ENCODE peak calls at places on chromosomes 2 and 18, in four cellular contexts. Y is HCT116, J is upper lobe of left lung, K is stomach. Q is an unnamed sample. For H3K4me1, the result is how much of the 10 kb centered on the place peaks cover.

GRCh38 chr2:144510206-144510991 is 9.5 kb downstream of the ZEB2 start:
- DNase-seq in Y (no peak), J (no peak), K (no peak), Q (no peak)

GRCh38 chr18:59517446-59518171 is 158.5 kb upstream of the LMAN1 start:
- DNase-seq in Y (no peak), J (no peak), K (no peak), Q (no peak)

GRCh38 chr2:55133467-55134315 is 83.4 kb upstream of the RTN4 start:
- DNase-seq in Y (no peak), J (no peak), K (peak), Q (no peak)

GRCh38 chr2:31287681-31288080 is 53.7 kb downstream of the EHD3 start:
- DNase-seq in Y (no peak), J (no peak), K (no peak), Q (no peak)

GRCh38 chr2:219060821-219061791 is at the start of gene IHH:
- DNase-seq in Y (no peak), J (peak), K (peak), Q (no peak)

GRCh38 chr2:37795938-37796337 is 124.5 kb upstream of the CDC42EP3 start:
- DNase-seq in Y (no peak), J (no peak), K (no peak), Q (no peak)

GRCh38 chr2:1854747-1855146 is 110.4 kb upstream of the PXDN start:
- DNase-seq in Y (no peak), J (peak), K (no peak), Q (no peak)

GRCh38 chr18:41905786-41906527 is 49.1 kb upstream of the PIK3C3 start:
- DNase-seq in Y (no peak), J (no peak), K (no peak), Q (no peak)

GRCh38 chr2:217835931-217836881 is 166.6 kb downstream of the TNS1 start:
- DNase-seq in Y (no peak), J (peak), K (no peak), Q (peak)

GRCh38 chr2:203928849-203929248 is 7.7 kb upstream of the ICOS start:
- DNase-seq in Y (no peak), J (no peak), K (no peak), Q (no peak)

GRCh38 chr2:24820598-24821432 is 27.6 kb downstream of the CENPO start:
- DNase-seq in Y (no peak), J (no peak), K (peak), Q (no peak)

GRCh38 chr2:11865378-11865777 is 118.9 kb downstream of the LPIN1 start:
- DNase-seq in Y (no peak), J (no peak), K (no peak), Q (no peak)

GRCh38 chr2:190637903-190638618 is 10.8 kb upstream of the NAB1 start:
- DNase-seq in Y (no peak), J (no peak), K (peak), Q (peak)

GRCh38 chr2:3789246-3789645 is 85.9 kb downstream of the DCDC2C start:
- DNase-seq in Y (no peak), J (no peak), K (no peak), Q (no peak)

GRCh38 chr2:231708773-231709635 is 679 bp downstream of the PTMA start:
- DNase-seq in Y (no peak), J (peak), K (peak), Q (peak)

DNA sequence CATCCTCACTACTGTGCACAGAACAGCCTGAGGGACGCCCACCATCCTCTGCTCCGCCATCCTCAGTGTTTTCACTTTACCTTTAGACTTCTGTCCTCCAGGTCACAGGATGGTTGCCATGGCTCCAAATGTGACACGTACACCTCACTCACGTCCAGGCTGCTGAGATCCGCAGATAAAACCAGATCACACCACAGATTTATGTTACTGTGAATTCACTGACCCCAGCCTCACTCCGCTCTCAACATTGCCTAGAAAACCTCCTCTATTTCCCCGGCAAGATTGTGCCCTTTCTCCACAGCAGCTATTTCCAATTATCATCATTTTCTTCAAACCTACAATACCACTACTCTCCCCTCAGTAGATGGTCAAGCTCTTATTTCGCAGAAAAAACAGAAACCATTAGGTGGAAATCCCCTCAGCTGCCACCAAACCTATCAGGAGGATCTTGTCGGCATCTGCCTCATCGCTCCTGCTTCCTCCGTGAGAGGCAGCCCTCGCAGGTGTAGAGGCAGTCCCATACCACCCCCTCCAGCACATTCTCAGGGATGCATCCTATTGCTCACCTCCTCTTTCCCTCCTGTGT is 49.8 kb upstream of the SLC1A4 start:
- DNase-seq in Y (no peak), J (no peak), K (no peak), Q (no peak)
- TF ChIP-seq POLR2A in Y (no peak), J (no peak), K (no peak), Q (no peak)

DNA sequence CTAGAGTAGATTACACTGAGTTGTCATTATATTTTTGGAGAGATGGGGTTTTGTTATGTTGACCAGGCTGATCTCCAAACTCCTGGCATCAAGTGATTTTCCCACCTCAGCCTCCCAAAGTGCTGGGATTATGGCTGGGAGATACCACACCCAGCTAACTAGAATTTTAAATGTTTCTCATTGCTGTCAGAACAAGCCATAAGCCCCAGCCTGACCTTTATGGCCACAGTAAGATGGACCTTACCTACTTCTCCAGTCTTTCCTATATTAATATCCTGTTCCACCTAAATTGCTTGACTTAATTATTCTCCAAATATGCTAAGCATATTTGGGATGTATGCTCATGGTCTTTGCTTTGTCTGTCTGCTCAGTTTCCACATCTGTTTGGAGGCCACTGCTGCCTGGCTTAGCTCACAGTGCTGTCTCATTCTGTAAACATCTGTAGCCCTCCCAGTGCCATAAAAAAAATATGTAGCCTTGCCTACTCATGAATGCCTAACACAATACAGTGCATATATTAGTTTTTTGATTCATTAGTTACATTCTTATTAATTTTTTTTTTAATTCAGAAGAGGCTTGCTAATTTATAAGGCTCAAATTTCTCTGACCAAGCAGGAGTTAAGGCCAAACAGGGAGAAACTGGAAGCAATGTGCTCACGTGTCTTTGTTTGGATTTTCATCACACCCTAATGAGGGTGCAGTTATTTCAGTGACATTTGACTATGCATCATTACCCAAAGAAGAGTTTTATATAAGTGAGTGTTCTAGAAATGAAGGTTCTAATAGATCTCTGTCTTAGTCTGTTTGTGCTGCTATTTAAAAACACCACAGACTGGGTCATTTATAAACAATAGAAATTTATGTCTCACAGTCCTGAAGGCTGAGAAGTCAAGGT is 45.3 kb upstream of the PSME4 start:
- DNase-seq in Y (no peak), J (no peak), K (no peak), Q (no peak)
- H3K4me1 ChIP-seq in Y (under half), J (under half), K (under half), Q (under half)

GRCh38 chr2:214591359-214591758 is 180.5 kb downstream of the VWC2L start:
- DNase-seq in Y (no peak), J (no peak), K (no peak), Q (no peak)
- TF ChIP-seq CTCF in Y (peak), J (no peak), K (no peak), Q (peak)

DNA sequence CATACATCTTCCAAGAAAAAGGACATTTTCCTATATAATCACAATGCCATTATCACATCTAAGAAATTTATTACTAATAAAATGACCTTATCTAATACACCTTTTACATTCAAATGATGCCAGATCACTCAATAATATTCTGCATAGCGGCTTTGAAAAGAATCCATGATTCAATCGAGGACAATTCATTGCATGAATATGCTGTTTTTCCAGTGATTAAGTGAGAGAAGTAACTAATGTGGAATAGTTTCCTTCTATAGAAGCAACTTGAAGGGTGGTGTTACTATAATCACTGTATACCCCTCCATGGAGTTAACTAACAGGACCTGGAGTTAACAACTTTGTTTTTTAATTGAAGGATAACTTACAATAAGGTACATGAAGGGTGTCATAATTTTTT is 9.1 kb downstream of the PLEK start:
- DNase-seq in Y (no peak), J (no peak), K (no peak), Q (no peak)
- TF ChIP-seq POLR2A in Y (no peak), J (no peak), K (no peak), Q (no peak)

GRCh38 chr2:178283519-178283918 is 89.2 kb downstream of the OSBPL6 start:
- DNase-seq in Y (no peak), J (no peak), K (no peak), Q (no peak)

GRCh38 chr2:178280261-178280852 is 86.0 kb downstream of the OSBPL6 start:
- DNase-seq in Y (peak), J (no peak), K (no peak), Q (no peak)

GRCh38 chr2:178284613-178285286 is 90.4 kb downstream of the OSBPL6 start:
- DNase-seq in Y (no peak), J (no peak), K (no peak), Q (no peak)

GRCh38 chr2:178279636-178280035 is 85.3 kb downstream of the OSBPL6 start:
- DNase-seq in Y (no peak), J (no peak), K (no peak), Q (no peak)

GRCh38 chr2:178282075-178282474 is 87.8 kb downstream of the OSBPL6 start:
- DNase-seq in Y (no peak), J (no peak), K (no peak), Q (no peak)
- H3K4me1 ChIP-seq in Y (under half), J (under half), K (under half), Q (under half)

GRCh38 chr2:189115126-189115525 is 64.4 kb downstream of the COL5A2 start:
- DNase-seq in Y (peak), J (no peak), K (no peak), Q (no peak)
- TF ChIP-seq CTCF in Y (no peak), J (no peak), K (no peak), Q (no peak)

GRCh38 chr18:78497641-78498040 is 482.0 kb upstream of the SALL3 start:
- DNase-seq in Y (no peak), J (no peak), K (no peak), Q (no peak)

GRCh38 chr18:78501251-78501650 is 478.4 kb upstream of the SALL3 start:
- DNase-seq in Y (no peak), J (no peak), K (no peak), Q (no peak)

GRCh38 chr18:78496095-78496494 is 483.5 kb upstream of the SALL3 start:
- DNase-seq in Y (no peak), J (peak), K (no peak), Q (no peak)

GRCh38 chr18:78503129-78503528 is 476.5 kb upstream of the SALL3 start:
- DNase-seq in Y (no peak), J (no peak), K (no peak), Q (no peak)

GRCh38 chr18:78499586-78499985 is 480.0 kb upstream of the SALL3 start:
- DNase-seq in Y (no peak), J (no peak), K (no peak), Q (no peak)
- TF ChIP-seq POLR2A in Y (no peak), J (no peak), K (no peak), Q (no peak)

DNA sequence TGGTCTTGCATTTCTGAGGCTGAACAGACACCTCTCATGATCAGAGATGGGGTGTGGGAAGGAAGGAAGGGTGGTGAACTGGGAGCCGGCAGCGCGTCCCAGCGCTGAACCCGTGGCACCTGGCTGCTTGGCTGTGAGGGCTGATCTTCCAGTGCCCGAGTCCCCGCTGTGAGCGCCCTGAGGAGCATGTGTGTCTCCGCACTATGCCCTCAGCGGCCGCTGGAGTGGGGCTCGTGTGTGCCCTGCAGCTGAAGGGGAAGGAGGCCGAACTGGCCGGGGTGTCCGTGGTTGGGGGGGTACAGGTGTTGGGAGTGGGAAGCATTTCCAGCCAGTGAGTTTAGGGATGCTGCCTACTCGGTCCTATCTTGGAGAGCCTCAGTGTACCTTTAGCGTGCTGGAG is 82.2 kb downstream of the LDLRAD4 start:
- DNase-seq in Y (no peak), J (no peak), K (no peak), Q (no peak)
- H3K4me1 ChIP-seq in Y (under half), J (under half), K (under half), Q (under half)

DNA sequence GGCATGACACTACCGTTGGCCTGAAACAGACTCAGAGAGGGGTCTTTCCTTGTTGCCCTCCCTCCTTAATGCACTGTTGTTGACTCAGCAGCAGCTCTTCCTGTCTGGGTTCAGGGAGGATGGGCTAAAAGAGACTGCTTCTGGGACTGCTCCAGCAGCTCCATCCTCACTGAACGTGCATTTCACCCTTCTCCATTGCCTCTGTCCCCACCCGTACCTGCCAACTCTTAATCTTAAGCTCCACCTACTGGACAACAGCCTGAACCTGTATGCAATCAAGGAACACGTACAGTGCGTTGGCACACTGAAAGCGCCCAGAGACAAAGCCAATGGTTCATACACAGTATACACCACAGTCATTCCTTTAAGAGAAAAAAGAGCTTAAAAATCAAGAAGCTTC is 230.8 kb upstream of the RAB6C start:
- DNase-seq in Y (peak), J (no peak), K (no peak), Q (no peak)
- TF ChIP-seq CTCF in Y (peak), J (no peak), K (no peak), Q (no peak)